ENCODE peak calls at places on chromosomes 2 and 18, in six cellular contexts. One of them, this sample, is unnamed.

GRCh38 chr2:230660294-230661060 is 52.2 kb upstream of the CAB39 start:
- DNase-seq in H1: no peak
- DNase-seq in K562: peak; percentile 49
- DNase-seq in HCT116: no peak
- DNase-seq in GM12878: peak; percentile 79
- DNase-seq in HepG2: peak; percentile 47
- DNase-seq in this sample: no peak

GRCh38 chr2:189819297-189819704 is 35.1 kb downstream of the PMS1 start:
- DNase-seq in H1: no peak
- DNase-seq in K562: no peak
- DNase-seq in HCT116: no peak
- DNase-seq in GM12878: no peak
- DNase-seq in HepG2: no peak
- DNase-seq in this sample: no peak

GRCh38 chr2:72012886-72013574 is 134.6 kb downstream of the CYP26B1 start:
- DNase-seq in H1: peak; percentile 36
- DNase-seq in K562: no peak
- DNase-seq in HCT116: no peak
- DNase-seq in GM12878: no peak
- DNase-seq in HepG2: no peak
- DNase-seq in this sample: no peak

GRCh38 chr2:110167326-110167955 is 37.4 kb downstream of the NPHP1 start:
- DNase-seq in H1: no peak
- DNase-seq in K562: no peak
- DNase-seq in HCT116: no peak
- DNase-seq in GM12878: no peak
- DNase-seq in HepG2: no peak
- DNase-seq in this sample: no peak

GRCh38 chr18:45161850-45162249 is 453.4 kb upstream of the SLC14A2 start:
- DNase-seq in H1: no peak
- DNase-seq in K562: no peak
- DNase-seq in HCT116: no peak
- DNase-seq in GM12878: peak; percentile 50
- DNase-seq in HepG2: no peak
- DNase-seq in this sample: no peak

GRCh38 chr2:68715353-68716041 is 19.1 kb upstream of the ARHGAP25 start:
- DNase-seq in H1: peak; percentile 81
- DNase-seq in K562: peak; percentile 76
- DNase-seq in HCT116: peak; percentile 62
- DNase-seq in GM12878: peak; percentile 59
- DNase-seq in HepG2: peak; percentile 71
- DNase-seq in this sample: peak; percentile 26

GRCh38 chr18:12317664-12318333 is 9.8 kb downstream of the TUBB6 start:
- DNase-seq in H1: no peak
- DNase-seq in K562: no peak
- DNase-seq in HCT116: no peak
- DNase-seq in GM12878: no peak
- DNase-seq in HepG2: no peak
- DNase-seq in this sample: no peak

GRCh38 chr18:65365245-65365955 is 385.4 kb upstream of the CDH7 start:
- DNase-seq in H1: no peak
- DNase-seq in K562: no peak
- DNase-seq in HCT116: no peak
- DNase-seq in GM12878: no peak
- DNase-seq in HepG2: no peak
- DNase-seq in this sample: no peak

GRCh38 chr2:235803028-235803427 is 309.2 kb downstream of the AGAP1 start:
- DNase-seq in H1: no peak
- DNase-seq in K562: no peak
- DNase-seq in HCT116: no peak
- DNase-seq in GM12878: no peak
- DNase-seq in HepG2: no peak
- DNase-seq in this sample: no peak

GRCh38 chr18:66222174-66222573 is 381.7 kb downstream of the CDH19 start:
- DNase-seq in H1: no peak
- DNase-seq in K562: no peak
- DNase-seq in HCT116: no peak
- DNase-seq in GM12878: no peak
- DNase-seq in HepG2: no peak
- DNase-seq in this sample: no peak

GRCh38 chr2:133718688-133719201 is 150.5 kb upstream of the NCKAP5 start:
- DNase-seq in H1: no peak
- DNase-seq in K562: no peak
- DNase-seq in HCT116: no peak
- DNase-seq in GM12878: no peak
- DNase-seq in HepG2: no peak
- DNase-seq in this sample: no peak

DNA sequence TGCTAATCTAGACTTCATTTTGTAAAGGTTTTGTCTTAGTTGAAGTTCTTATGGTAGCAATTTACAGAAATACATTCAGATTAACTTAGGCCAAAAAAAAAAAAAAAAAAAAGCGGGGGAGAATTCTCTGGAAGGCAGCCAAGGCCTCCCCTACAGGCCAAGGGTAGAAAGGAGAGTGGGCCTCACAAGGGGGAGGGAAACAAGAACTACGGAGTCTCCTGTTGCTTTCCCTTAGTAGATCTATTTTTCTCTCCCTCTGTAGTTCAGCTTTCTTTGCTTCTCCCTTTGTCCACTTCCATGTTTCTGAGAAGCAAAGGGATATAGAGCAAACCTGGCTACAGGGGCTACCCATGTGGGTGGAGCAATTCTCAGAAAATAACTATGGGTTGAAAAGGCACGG is 2.4 kb upstream of the STK11IP start:
- DNase-seq in H1: no peak
- DNase-seq in K562: peak; percentile 70
- DNase-seq in HCT116: no peak
- DNase-seq in GM12878: no peak
- DNase-seq in HepG2: peak; percentile 43
- DNase-seq in this sample: no peak
- TF ChIP-seq JUND in H1: no peak
- TF ChIP-seq JUND in K562: no peak
- TF ChIP-seq JUND in HCT116: no peak
- TF ChIP-seq JUND in GM12878: no peak
- TF ChIP-seq JUND in HepG2: no peak
- TF ChIP-seq JUND in this sample: no peak

GRCh38 chr2:201765799-201766198 is 14.9 kb downstream of the ALS2 start:
- DNase-seq in H1: no peak
- DNase-seq in K562: no peak
- DNase-seq in HCT116: no peak
- DNase-seq in GM12878: no peak
- DNase-seq in HepG2: no peak
- DNase-seq in this sample: no peak

GRCh38 chr2:201773990-201774389 is 6.7 kb downstream of the ALS2 start:
- DNase-seq in H1: no peak
- DNase-seq in K562: no peak
- DNase-seq in HCT116: no peak
- DNase-seq in GM12878: no peak
- DNase-seq in HepG2: no peak
- DNase-seq in this sample: no peak

GRCh38 chr2:201769664-201770373 is 10.9 kb downstream of the ALS2 start:
- DNase-seq in H1: no peak
- DNase-seq in K562: no peak
- DNase-seq in HCT116: no peak
- DNase-seq in GM12878: no peak
- DNase-seq in HepG2: no peak
- DNase-seq in this sample: no peak

GRCh38 chr2:201774546-201774945 is 6.2 kb downstream of the ALS2 start:
- DNase-seq in H1: no peak
- DNase-seq in K562: no peak
- DNase-seq in HCT116: no peak
- DNase-seq in GM12878: no peak
- DNase-seq in HepG2: no peak
- DNase-seq in this sample: no peak

DNA sequence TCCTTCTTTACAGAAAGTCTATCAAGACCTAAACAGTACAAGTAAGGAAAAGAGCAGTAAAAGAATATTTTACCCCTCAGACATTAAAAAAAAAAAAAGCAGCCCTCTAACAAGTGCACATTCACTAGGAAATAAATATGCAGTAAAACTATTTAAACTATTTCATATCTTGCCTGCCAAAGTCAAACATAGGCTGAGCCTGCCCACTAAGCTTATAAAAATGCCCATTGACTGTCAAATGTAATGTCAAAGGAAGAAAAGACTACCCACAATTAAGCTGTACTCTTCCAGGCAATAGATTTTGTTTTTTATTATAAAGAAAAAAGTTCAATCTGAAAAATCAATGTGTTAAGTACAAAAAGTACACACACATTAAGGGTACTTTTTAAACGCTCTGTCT is 11.8 kb downstream of the ALS2 start:
- DNase-seq in H1: no peak
- DNase-seq in K562: no peak
- DNase-seq in HCT116: no peak
- DNase-seq in GM12878: no peak
- DNase-seq in HepG2: no peak
- DNase-seq in this sample: no peak
- TF ChIP-seq JUND in H1: no peak
- TF ChIP-seq JUND in K562: no peak
- TF ChIP-seq JUND in HCT116: no peak
- TF ChIP-seq JUND in GM12878: no peak
- TF ChIP-seq JUND in HepG2: no peak
- TF ChIP-seq JUND in this sample: no peak

GRCh38 chr18:31376477-31376876 is at the start of gene DSG4:
- DNase-seq in H1: no peak
- DNase-seq in K562: no peak
- DNase-seq in HCT116: no peak
- DNase-seq in GM12878: no peak
- DNase-seq in HepG2: no peak
- DNase-seq in this sample: no peak
- TF ChIP-seq JUND in H1: no peak
- TF ChIP-seq JUND in K562: no peak
- TF ChIP-seq JUND in HCT116: no peak
- TF ChIP-seq JUND in GM12878: no peak
- TF ChIP-seq JUND in HepG2: no peak
- TF ChIP-seq JUND in this sample: no peak

GRCh38 chr2:168469281-168469988 is 13.4 kb downstream of the CERS6 start:
- DNase-seq in H1: no peak
- DNase-seq in K562: no peak
- DNase-seq in HCT116: no peak
- DNase-seq in GM12878: peak; percentile 75
- DNase-seq in HepG2: no peak
- DNase-seq in this sample: no peak
- TF ChIP-seq JUND in H1: no peak
- TF ChIP-seq JUND in K562: no peak
- TF ChIP-seq JUND in HCT116: no peak
- TF ChIP-seq JUND in GM12878: no peak
- TF ChIP-seq JUND in HepG2: no peak
- TF ChIP-seq JUND in this sample: no peak

DNA sequence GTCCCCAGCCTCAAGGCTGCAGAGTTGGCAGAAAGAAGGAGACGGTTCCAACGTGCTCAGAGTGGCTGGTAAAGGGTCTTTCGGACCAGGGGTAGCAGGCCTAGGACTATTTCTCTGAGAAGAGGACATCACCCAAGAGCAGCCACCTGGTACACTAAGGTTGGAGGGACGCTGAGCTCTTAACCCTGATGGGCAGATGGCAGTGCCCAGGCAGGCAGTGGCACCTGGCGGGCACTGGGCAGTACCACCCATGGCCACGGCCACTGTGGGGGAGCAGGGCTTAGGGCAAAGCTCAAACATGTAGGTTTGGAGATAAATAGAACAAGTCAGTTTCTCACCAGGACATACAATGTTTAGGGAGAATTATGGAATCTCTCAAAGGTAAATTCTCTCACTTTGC is 53.5 kb downstream of the MBP start:
- DNase-seq in H1: no peak
- DNase-seq in K562: no peak
- DNase-seq in HCT116: no peak
- DNase-seq in GM12878: no peak
- DNase-seq in HepG2: no peak
- DNase-seq in this sample: no peak
- TF ChIP-seq JUND in H1: no peak
- TF ChIP-seq JUND in K562: no peak
- TF ChIP-seq JUND in HCT116: no peak
- TF ChIP-seq JUND in GM12878: no peak
- TF ChIP-seq JUND in HepG2: no peak
- TF ChIP-seq JUND in this sample: no peak

DNA sequence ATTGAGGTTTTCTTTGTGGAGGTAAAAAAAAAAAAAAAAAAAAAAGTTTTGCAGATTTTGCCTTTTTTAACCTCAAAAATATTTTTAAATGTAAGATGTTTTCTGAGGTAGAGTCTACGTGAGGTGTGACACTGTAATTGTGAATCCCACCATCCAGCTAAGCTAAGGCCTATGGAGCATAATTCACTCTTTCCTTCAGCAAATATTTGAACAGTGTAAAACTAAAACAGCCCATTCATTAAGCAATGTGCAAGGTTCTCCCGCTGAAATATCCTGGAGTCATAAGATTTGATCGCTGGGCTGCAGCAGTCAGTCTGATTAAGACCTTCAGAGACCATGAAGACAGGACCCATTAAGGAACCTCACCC is 105.1 kb downstream of the HNRNPLL start:
- DNase-seq in H1: no peak
- DNase-seq in K562: no peak
- DNase-seq in HCT116: no peak
- DNase-seq in GM12878: no peak
- DNase-seq in HepG2: peak; percentile 87
- DNase-seq in this sample: no peak
- TF ChIP-seq JUND in H1: no peak
- TF ChIP-seq JUND in K562: no peak
- TF ChIP-seq JUND in HCT116: no peak
- TF ChIP-seq JUND in GM12878: no peak
- TF ChIP-seq JUND in HepG2: no peak
- TF ChIP-seq JUND in this sample: no peak

GRCh38 chr2:198285216-198285615 is 480.8 kb downstream of the PLCL1 start:
- DNase-seq in H1: no peak
- DNase-seq in K562: no peak
- DNase-seq in HCT116: no peak
- DNase-seq in GM12878: no peak
- DNase-seq in HepG2: no peak
- DNase-seq in this sample: no peak

GRCh38 chr2:198287706-198288105 is 483.3 kb downstream of the PLCL1 start:
- DNase-seq in H1: no peak
- DNase-seq in K562: no peak
- DNase-seq in HCT116: no peak
- DNase-seq in GM12878: no peak
- DNase-seq in HepG2: no peak
- DNase-seq in this sample: no peak

GRCh38 chr2:198282061-198282460 is 477.7 kb downstream of the PLCL1 start:
- DNase-seq in H1: no peak
- DNase-seq in K562: no peak
- DNase-seq in HCT116: no peak
- DNase-seq in GM12878: no peak
- DNase-seq in HepG2: no peak
- DNase-seq in this sample: no peak

GRCh38 chr2:198280145-198280544 is 475.8 kb downstream of the PLCL1 start:
- DNase-seq in H1: no peak
- DNase-seq in K562: no peak
- DNase-seq in HCT116: no peak
- DNase-seq in GM12878: no peak
- DNase-seq in HepG2: no peak
- DNase-seq in this sample: no peak

GRCh38 chr2:198283149-198283548 is 478.8 kb downstream of the PLCL1 start:
- DNase-seq in H1: no peak
- DNase-seq in K562: no peak
- DNase-seq in HCT116: no peak
- DNase-seq in GM12878: no peak
- DNase-seq in HepG2: no peak
- DNase-seq in this sample: no peak
- TF ChIP-seq JUND in H1: no peak
- TF ChIP-seq JUND in K562: no peak
- TF ChIP-seq JUND in HCT116: no peak
- TF ChIP-seq JUND in GM12878: no peak
- TF ChIP-seq JUND in HepG2: no peak
- TF ChIP-seq JUND in this sample: no peak

This sample was measured in T47D.